ENCODE peak calls at places on chromosomes 13 and 19, in ten cellular contexts. N is CD8-positive, alpha-beta T cell; G is PC-9; D is suprapubic skin; T is lung; O is astrocyte of the cerebellum; Q is mammary epithelial cell; V is cardiac fibroblast; I is AG04450; H is mucosa of descending colon. Z is an unnamed sample.

GRCh38 chr13:46160474-46161066 is 21.4 kb downstream of the LCP1 start:
- DNase-seq in N (no peak), G (no peak), D (no peak), T (no peak), O (peak), Q (peak), V (peak), I (peak), H (no peak), Z (no peak)

GRCh38 chr19:55112781-55113569 is 4.5 kb downstream of the PPP1R12C start:
- DNase-seq in N (no peak), G (no peak), D (no peak), T (no peak), O (no peak), Q (no peak), V (no peak), I (no peak), H (no peak), Z (no peak)

GRCh38 chr13:42495751-42496150 is 78.2 kb upstream of the TNFSF11 start:
- DNase-seq in N (no peak), G (no peak), D (no peak), T (no peak), O (no peak), Q (no peak), V (no peak), I (no peak), H (no peak), Z (no peak)

GRCh38 chr13:76297331-76297730 is 588.9 kb downstream of the KCTD12 start:
- DNase-seq in N (no peak), G (no peak), D (no peak), T (no peak), O (no peak), Q (no peak), V (no peak), I (no peak), H (no peak), Z (no peak)

GRCh38 chr13:73708393-73708985 is 425.7 kb downstream of the KLF12 start:
- DNase-seq in N (peak), G (peak), D (no peak), T (peak), O (peak), Q (peak), V (peak), I (peak), H (no peak), Z (no peak)

GRCh38 chr13:22298530-22298929 is 627.7 kb downstream of the FGF9 start:
- DNase-seq in N (no peak), G (no peak), D (no peak), T (no peak), O (no peak), Q (no peak), V (no peak), I (no peak), H (no peak), Z (no peak)

GRCh38 chr13:108083056-108083455 is 132.3 kb downstream of the LIG4 start:
- DNase-seq in N (no peak), G (no peak), D (no peak), T (no peak), O (peak), Q (peak), V (no peak), I (no peak), H (no peak), Z (no peak)

GRCh38 chr19:20151617-20152145 is 15.3 kb upstream of the ZNF486 start:
- DNase-seq in N (no peak), G (no peak), D (no peak), T (no peak), O (no peak), Q (no peak), V (no peak), I (no peak), H (no peak), Z (no peak)

GRCh38 chr19:45881082-45881908 is 4.6 kb downstream of the IRF2BP1 start:
- DNase-seq in N (no peak), G (no peak), D (no peak), T (no peak), O (no peak), Q (no peak), V (no peak), I (no peak), H (no peak), Z (no peak)

GRCh38 chr13:85367887-85368286 is 431.3 kb downstream of the SLITRK6 start:
- DNase-seq in N (no peak), G (no peak), D (no peak), T (no peak), O (peak), Q (no peak), V (peak), I (no peak), H (no peak), Z (no peak)

GRCh38 chr19:37725181-37725580 is 5.6 kb upstream of the ZNF607 start:
- DNase-seq in N (no peak), G (no peak), D (no peak), T (no peak), O (no peak), Q (no peak), V (no peak), I (no peak), H (no peak), Z (no peak)

GRCh38 chr13:35475131-35475959 is 1.1 kb downstream of the MAB21L1 start:
- DNase-seq in N (no peak), G (no peak), D (no peak), T (no peak), O (no peak), Q (peak), V (peak), I (no peak), H (peak), Z (no peak)
- H3K4me3 ChIP-seq in N (peak), G (no peak), D (peak), T (peak), O (peak), Q (peak), V (peak), I (peak), H (no peak), Z (peak)

DNA sequence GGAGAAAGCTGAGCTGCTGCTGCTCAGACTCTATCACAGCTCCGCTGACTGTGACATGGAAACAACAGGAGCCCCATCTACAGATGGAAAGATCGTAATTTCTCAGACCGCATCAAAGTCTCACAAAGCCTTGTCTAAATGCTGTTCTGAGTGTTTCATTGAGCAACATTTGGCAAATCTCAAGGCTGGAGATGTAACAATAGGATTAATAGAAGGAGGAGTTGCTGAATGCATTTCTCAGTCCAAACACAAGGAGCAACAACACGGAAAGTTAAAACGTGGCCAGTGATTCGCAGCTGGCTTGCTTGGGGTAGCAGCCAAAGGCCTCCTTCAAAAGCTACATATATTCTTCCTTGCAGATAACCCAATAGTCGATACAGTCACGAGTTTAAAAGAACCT is 55.7 kb downstream of the MRPL57 start:
- DNase-seq in N (no peak), G (no peak), D (no peak), T (peak), O (no peak), Q (no peak), V (peak), I (peak), H (no peak), Z (no peak)
- TF ChIP-seq CTCF in N (no peak), G (no peak), D (no peak), T (no peak), O (no peak), Q (no peak), V (no peak), I (no peak), H (no peak), Z (no peak)

GRCh38 chr13:29886446-29886845 is 36.0 kb upstream of the UBL3 start:
- DNase-seq in N (no peak), G (no peak), D (no peak), T (no peak), O (no peak), Q (no peak), V (no peak), I (no peak), H (no peak), Z (no peak)

GRCh38 chr13:29883941-29884518 is 33.6 kb upstream of the UBL3 start:
- DNase-seq in N (no peak), G (no peak), D (no peak), T (no peak), O (no peak), Q (no peak), V (peak), I (no peak), H (no peak), Z (no peak)

GRCh38 chr13:29885967-29886366 is 35.5 kb upstream of the UBL3 start:
- DNase-seq in N (no peak), G (no peak), D (no peak), T (no peak), O (no peak), Q (no peak), V (no peak), I (no peak), H (no peak), Z (no peak)

GRCh38 chr13:29887030-29887557 is 36.7 kb upstream of the UBL3 start:
- DNase-seq in N (no peak), G (no peak), D (no peak), T (no peak), O (no peak), Q (no peak), V (no peak), I (no peak), H (no peak), Z (no peak)

GRCh38 chr13:29884671-29885424 is 34.4 kb upstream of the UBL3 start:
- DNase-seq in N (no peak), G (no peak), D (no peak), T (no peak), O (no peak), Q (peak), V (peak), I (no peak), H (no peak), Z (no peak)
- H3K4me3 ChIP-seq in N (no peak), G (no peak), D (no peak), T (no peak), O (no peak), Q (no peak), V (no peak), I (no peak), H (no peak), Z (no peak)

DNA sequence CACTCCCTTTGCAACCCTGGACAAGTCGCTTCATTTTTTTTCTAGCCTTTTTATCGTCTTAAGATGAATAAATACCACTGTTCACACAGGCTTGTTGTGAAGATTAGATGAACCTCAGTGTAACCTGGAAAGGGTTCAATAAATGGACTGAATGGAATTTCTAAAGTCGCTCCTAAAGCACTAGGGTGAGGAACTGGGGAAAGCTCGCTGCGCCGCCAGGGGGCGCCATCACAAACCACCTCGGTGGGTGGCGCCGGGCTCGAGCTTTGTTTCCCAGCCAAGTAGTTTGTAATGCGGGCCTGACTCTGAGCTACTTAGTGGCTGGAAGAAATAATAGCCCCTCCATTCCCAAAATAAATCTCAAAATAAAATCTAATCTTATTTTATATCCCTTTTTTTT is 2.2 kb upstream of the CEACAM6 start:
- DNase-seq in N (peak), G (no peak), D (no peak), T (peak), O (no peak), Q (peak), V (peak), I (no peak), H (peak), Z (no peak)
- TF ChIP-seq CTCF in N (peak), G (peak), D (peak), T (peak), O (peak), Q (peak), V (peak), I (peak), H (peak), Z (peak)

GRCh38 chr19:18831524-18832330 is at the start of gene UPF1:
- DNase-seq in N (peak), G (peak), D (peak), T (peak), O (peak), Q (peak), V (peak), I (peak), H (peak), Z (no peak)

GRCh38 chr19:18833849-18834643 is 2.3 kb downstream of the UPF1 start:
- DNase-seq in N (no peak), G (peak), D (no peak), T (no peak), O (no peak), Q (no peak), V (no peak), I (no peak), H (no peak), Z (no peak)

GRCh38 chr19:18833141-18833476 is 1.4 kb downstream of the UPF1 start:
- DNase-seq in N (no peak), G (no peak), D (no peak), T (no peak), O (no peak), Q (no peak), V (no peak), I (no peak), H (no peak), Z (no peak)

GRCh38 chr19:18830488-18830887 is 1.3 kb upstream of the UPF1 start:
- DNase-seq in N (no peak), G (peak), D (no peak), T (no peak), O (no peak), Q (no peak), V (no peak), I (no peak), H (no peak), Z (no peak)

DNA sequence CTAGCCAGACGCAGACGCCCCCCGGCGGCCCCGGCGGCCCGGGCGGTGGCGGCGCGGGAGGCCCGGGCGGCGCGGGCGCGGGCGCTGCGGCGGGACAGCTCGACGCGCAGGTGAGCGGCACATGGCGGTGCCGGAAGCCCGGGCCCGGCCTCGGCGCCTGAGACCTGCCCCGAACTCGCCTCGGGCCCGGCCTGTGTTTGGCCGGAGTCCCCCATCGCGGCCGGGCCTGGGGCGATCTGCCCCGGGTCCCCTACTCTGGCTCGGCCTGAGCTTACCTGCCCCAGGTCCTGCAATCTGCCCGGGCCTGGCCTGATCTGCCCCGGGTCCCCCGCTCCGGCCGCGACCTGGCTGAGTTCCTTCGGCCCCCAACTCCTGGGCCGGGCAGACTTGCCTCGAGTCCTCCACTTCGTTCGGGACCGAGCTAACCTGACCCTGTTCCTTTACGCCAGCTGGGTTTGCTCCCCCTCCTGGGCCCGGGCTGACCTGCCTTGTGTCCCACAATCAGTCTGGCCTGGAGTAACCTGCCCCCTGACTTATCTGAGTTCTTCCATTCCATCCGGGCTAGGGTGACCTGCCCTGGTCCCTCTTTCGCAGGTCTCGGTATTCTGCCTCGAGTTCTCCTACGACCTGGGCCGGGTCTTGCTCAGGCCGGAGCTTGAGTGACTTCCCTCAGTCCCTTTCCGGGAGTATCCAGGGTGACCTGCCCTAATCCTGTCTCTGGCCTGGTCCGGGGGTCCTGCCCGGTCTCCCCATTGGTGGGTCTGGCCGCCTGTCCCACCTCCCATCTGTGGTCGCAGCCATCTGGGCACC is 777 bp downstream of the UPF1 start:
- DNase-seq in N (peak), G (no peak), D (no peak), T (no peak), O (no peak), Q (peak), V (peak), I (no peak), H (peak), Z (no peak)
- H3K4me3 ChIP-seq in N (peak), G (peak), D (peak), T (peak), O (peak), Q (peak), V (peak), I (peak), H (peak), Z (peak)

DNA sequence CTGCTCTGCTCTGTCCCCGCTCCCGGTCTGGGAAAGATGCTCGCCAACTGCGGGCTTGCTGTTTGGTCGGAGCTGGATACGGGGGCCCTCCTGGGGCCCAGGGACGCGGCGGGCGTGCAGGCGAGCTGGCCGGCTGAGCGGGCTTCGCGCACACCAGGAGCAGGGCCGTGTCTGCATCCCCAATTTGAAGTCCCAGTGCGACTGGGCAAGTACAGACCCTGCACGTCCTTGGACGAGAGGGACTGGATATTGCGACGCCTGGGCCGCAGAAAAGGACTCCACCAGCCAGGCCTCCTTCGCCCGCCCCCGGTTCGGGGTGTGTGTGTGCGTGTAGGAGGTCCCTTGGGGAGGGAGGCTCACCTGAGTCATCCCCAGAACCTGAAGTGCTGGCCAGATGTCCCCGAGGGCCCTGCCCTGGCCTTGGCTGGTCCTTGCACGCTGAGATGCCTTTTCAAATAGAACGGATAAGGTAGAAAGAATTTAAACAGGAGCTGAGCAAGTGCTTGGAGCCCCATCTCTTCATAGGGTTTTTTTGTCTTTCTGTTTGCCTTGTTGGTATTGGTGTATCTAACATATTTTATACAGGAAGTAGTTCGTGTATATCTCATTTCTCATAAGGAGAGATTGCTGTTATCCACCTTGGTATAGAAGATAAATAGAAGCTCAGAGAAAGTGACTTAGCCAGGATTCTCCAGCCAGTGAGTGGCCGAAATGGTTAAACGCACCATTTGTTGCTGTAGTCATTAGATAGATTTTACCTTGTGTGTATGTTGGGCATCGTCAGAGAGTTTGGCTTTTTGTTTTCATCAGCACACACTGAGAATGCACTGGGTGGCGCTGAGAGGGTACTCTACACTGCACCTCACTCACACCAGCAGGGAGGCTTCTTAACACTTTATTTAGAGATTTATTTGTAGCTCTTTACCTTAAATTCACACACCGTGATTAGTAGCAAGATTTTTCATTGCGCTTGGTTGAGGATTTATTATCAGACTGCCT is 1.1 kb downstream of the NAXD start:
- DNase-seq in N (peak), G (peak), D (no peak), T (peak), O (no peak), Q (peak), V (peak), I (no peak), H (peak), Z (no peak)
- TF ChIP-seq CTCF in N (no peak), G (no peak), D (no peak), T (no peak), O (peak), Q (peak), V (no peak), I (no peak), H (no peak), Z (no peak)

GRCh38 chr13:50580684-50581305 is 262.7 kb downstream of the DLEU7 start:
- DNase-seq in N (no peak), G (no peak), D (no peak), T (no peak), O (peak), Q (no peak), V (peak), I (peak), H (no peak), Z (peak)
- H3K4me3 ChIP-seq in N (no peak), G (no peak), D (no peak), T (no peak), O (no peak), Q (no peak), V (no peak), I (no peak), H (no peak), Z (no peak)

GRCh38 chr19:57583521-57584416 is at the start of gene ZIK1:
- DNase-seq in N (peak), G (no peak), D (peak), T (peak), O (peak), Q (peak), V (peak), I (peak), H (peak), Z (peak)
- TF ChIP-seq CTCF in N (peak), G (no peak), D (no peak), T (no peak), O (no peak), Q (no peak), V (no peak), I (no peak), H (no peak), Z (no peak)

Z was measured in AG04449.